ENCODE peak calls at places on chromosomes 13 and 19, in seven cellular contexts. One of them, this sample, is unnamed.

GRCh38 chr13:92938481-92939020 is 288.1 kb upstream of the GPC6 start:
- DNase-seq in iris pigment epithelial cell: no peak
- DNase-seq in right lobe of liver: no peak
- DNase-seq in endodermal cell: no peak
- DNase-seq in M059J: no peak
- DNase-seq in GM20000: no peak
- DNase-seq in colonic mucosa: no peak
- DNase-seq in this sample: no peak

GRCh38 chr13:94515352-94515751 is 35.9 kb upstream of the DCT start:
- DNase-seq in colonic mucosa: no peak
- DNase-seq in GM20000: no peak
- DNase-seq in M059J: no peak
- DNase-seq in endodermal cell: no peak
- DNase-seq in right lobe of liver: no peak
- DNase-seq in iris pigment epithelial cell: no peak
- DNase-seq in this sample: no peak

GRCh38 chr19:4474504-4475136 is 2.5 kb downstream of the HDGFL2 start:
- DNase-seq in colonic mucosa: no peak
- DNase-seq in endodermal cell: peak; percentile 94
- DNase-seq in right lobe of liver: no peak
- DNase-seq in iris pigment epithelial cell: peak; percentile 81
- DNase-seq in GM20000: peak; percentile 85
- DNase-seq in M059J: no peak
- DNase-seq in this sample: peak; percentile 72

GRCh38 chr19:12665646-12666304 is 767 bp downstream of the MAN2B1 start:
- DNase-seq in M059J: peak; percentile 24
- DNase-seq in right lobe of liver: no peak
- DNase-seq in iris pigment epithelial cell: no peak
- DNase-seq in colonic mucosa: no peak
- DNase-seq in GM20000: no peak
- DNase-seq in endodermal cell: no peak
- DNase-seq in this sample: no peak

GRCh38 chr13:66237411-66238062 is 992.6 kb downstream of the PCDH9 start:
- DNase-seq in GM20000: no peak
- DNase-seq in colonic mucosa: no peak
- DNase-seq in M059J: no peak
- DNase-seq in iris pigment epithelial cell: no peak
- DNase-seq in right lobe of liver: no peak
- DNase-seq in endodermal cell: no peak
- DNase-seq in this sample: no peak

GRCh38 chr19:52237771-52238400 is 31.5 kb upstream of the ZNF766 start:
- DNase-seq in right lobe of liver: peak; percentile 32
- DNase-seq in GM20000: no peak
- DNase-seq in colonic mucosa: peak; percentile 53
- DNase-seq in endodermal cell: peak; percentile 84
- DNase-seq in iris pigment epithelial cell: peak; percentile 69
- DNase-seq in M059J: peak; percentile 57
- DNase-seq in this sample: peak; percentile 75

GRCh38 chr13:29849731-29850212 is 645 bp downstream of the UBL3 start:
- DNase-seq in endodermal cell: peak; percentile 75
- DNase-seq in colonic mucosa: peak; percentile 63
- DNase-seq in GM20000: peak; percentile 42
- DNase-seq in iris pigment epithelial cell: peak; percentile 67
- DNase-seq in right lobe of liver: peak; percentile 78
- DNase-seq in M059J: peak; percentile 74
- DNase-seq in this sample: peak; percentile 54

GRCh38 chr13:65454403-65454802 is 1775.7 kb downstream of the PCDH9 start:
- DNase-seq in colonic mucosa: no peak
- DNase-seq in endodermal cell: no peak
- DNase-seq in M059J: no peak
- DNase-seq in iris pigment epithelial cell: no peak
- DNase-seq in right lobe of liver: no peak
- DNase-seq in GM20000: no peak
- DNase-seq in this sample: no peak

GRCh38 chr19:40797166-40797962 is 1.6 kb upstream of the EGLN2 start:
- DNase-seq in iris pigment epithelial cell: no peak
- DNase-seq in colonic mucosa: no peak
- DNase-seq in M059J: no peak
- DNase-seq in endodermal cell: no peak
- DNase-seq in GM20000: no peak
- DNase-seq in right lobe of liver: no peak
- DNase-seq in this sample: no peak

GRCh38 chr13:114129649-114130062 is 2.8 kb downstream of the RASA3 start:
- DNase-seq in iris pigment epithelial cell: no peak
- DNase-seq in colonic mucosa: no peak
- DNase-seq in endodermal cell: no peak
- DNase-seq in M059J: no peak
- DNase-seq in right lobe of liver: no peak
- DNase-seq in GM20000: no peak
- DNase-seq in this sample: no peak

GRCh38 chr19:42420055-42420544 is 7.1 kb downstream of the LIPE start:
- DNase-seq in right lobe of liver: peak; percentile 68
- DNase-seq in iris pigment epithelial cell: peak; percentile 59
- DNase-seq in colonic mucosa: peak; percentile 69
- DNase-seq in M059J: peak; percentile 43
- DNase-seq in endodermal cell: peak; percentile 81
- DNase-seq in GM20000: peak; percentile 88
- DNase-seq in this sample: no peak

GRCh38 chr13:31901985-31902384 is 129.6 kb upstream of the FRY start:
- DNase-seq in endodermal cell: no peak
- DNase-seq in iris pigment epithelial cell: no peak
- DNase-seq in GM20000: no peak
- DNase-seq in colonic mucosa: no peak
- DNase-seq in right lobe of liver: no peak
- DNase-seq in M059J: no peak
- DNase-seq in this sample: no peak

GRCh38 chr19:38057954-38058690 is 151.1 kb downstream of the SIPA1L3 start:
- DNase-seq in M059J: no peak
- DNase-seq in iris pigment epithelial cell: no peak
- DNase-seq in GM20000: no peak
- DNase-seq in endodermal cell: peak; percentile 61
- DNase-seq in colonic mucosa: peak; percentile 71
- DNase-seq in right lobe of liver: peak; percentile 55
- DNase-seq in this sample: no peak

GRCh38 chr13:80276371-80277289 is 64.3 kb downstream of the SPRY2 start:
- DNase-seq in right lobe of liver: no peak
- DNase-seq in endodermal cell: no peak
- DNase-seq in iris pigment epithelial cell: peak; percentile 68
- DNase-seq in GM20000: peak; percentile 10
- DNase-seq in colonic mucosa: no peak
- DNase-seq in M059J: peak; percentile 65
- DNase-seq in this sample: no peak

GRCh38 chr13:37023871-37024270 is 23.3 kb downstream of the EXOSC8 start:
- DNase-seq in endodermal cell: no peak
- DNase-seq in M059J: peak; percentile 21
- DNase-seq in GM20000: no peak
- DNase-seq in right lobe of liver: no peak
- DNase-seq in colonic mucosa: no peak
- DNase-seq in iris pigment epithelial cell: peak; percentile 88
- DNase-seq in this sample: no peak

GRCh38 chr13:26529441-26529840 is 28.0 kb upstream of the WASF3 start:
- DNase-seq in iris pigment epithelial cell: peak; percentile 66
- DNase-seq in right lobe of liver: no peak
- DNase-seq in endodermal cell: peak; percentile 92
- DNase-seq in colonic mucosa: peak; percentile 46
- DNase-seq in GM20000: peak; percentile 20
- DNase-seq in M059J: peak; percentile 49
- DNase-seq in this sample: peak; percentile 78

GRCh38 chr13:45786293-45786920 is 65.1 kb downstream of the SIAH3 start:
- DNase-seq in iris pigment epithelial cell: no peak
- DNase-seq in endodermal cell: no peak
- DNase-seq in right lobe of liver: no peak
- DNase-seq in colonic mucosa: no peak
- DNase-seq in M059J: peak; percentile 52
- DNase-seq in GM20000: no peak
- DNase-seq in this sample: no peak

GRCh38 chr13:51666839-51667238 is 82.6 kb downstream of the WDFY2 start:
- DNase-seq in M059J: no peak
- DNase-seq in iris pigment epithelial cell: no peak
- DNase-seq in right lobe of liver: no peak
- DNase-seq in endodermal cell: no peak
- DNase-seq in GM20000: no peak
- DNase-seq in colonic mucosa: no peak
- DNase-seq in this sample: no peak

GRCh38 chr19:56692496-56692895 is 20.9 kb upstream of the ZNF835 start:
- DNase-seq in iris pigment epithelial cell: peak; percentile 21
- DNase-seq in colonic mucosa: no peak
- DNase-seq in endodermal cell: no peak
- DNase-seq in GM20000: no peak
- DNase-seq in right lobe of liver: no peak
- DNase-seq in M059J: peak; percentile 25
- DNase-seq in this sample: no peak

GRCh38 chr19:53463263-53463662 is 4.3 kb upstream of the ZNF813 start:
- DNase-seq in GM20000: no peak
- DNase-seq in right lobe of liver: peak; percentile 69
- DNase-seq in colonic mucosa: peak; percentile 19
- DNase-seq in endodermal cell: peak; percentile 94
- DNase-seq in iris pigment epithelial cell: peak; percentile 48
- DNase-seq in M059J: no peak
- DNase-seq in this sample: peak; percentile 12

GRCh38 chr13:98489446-98490194 is 87.3 kb downstream of the STK24 start:
- DNase-seq in M059J: no peak
- DNase-seq in GM20000: no peak
- DNase-seq in colonic mucosa: no peak
- DNase-seq in iris pigment epithelial cell: no peak
- DNase-seq in endodermal cell: peak; percentile 44
- DNase-seq in right lobe of liver: no peak
- DNase-seq in this sample: no peak

GRCh38 chr13:53743906-53744305 is 715.3 kb downstream of the OLFM4 start:
- DNase-seq in endodermal cell: peak; percentile 61
- DNase-seq in iris pigment epithelial cell: no peak
- DNase-seq in M059J: no peak
- DNase-seq in GM20000: no peak
- DNase-seq in right lobe of liver: no peak
- DNase-seq in colonic mucosa: no peak
- DNase-seq in this sample: no peak